ENCODE peak calls at places on chromosomes 6 and 20, in seven cellular contexts. H is SK-N-SH, U is GM23338, V is K562, R is HCT116, F is GM12878, I is HepG2. C is an unnamed sample.

GRCh38 chr20:43751167-43752050 is 24.6 kb upstream of the GTSF1L start:
- DNase-seq in H (no peak), U (no peak), V (no peak), R (no peak), F (peak; percentile 99), I (no peak), C (no peak)

GRCh38 chr6:3325210-3325609 is 66.5 kb downstream of the PSMG4 start:
- DNase-seq in H (peak; percentile 61), U (no peak), V (no peak), R (no peak), F (no peak), I (no peak), C (no peak)

GRCh38 chr6:13484138-13484708 is 3.2 kb downstream of the GFOD1 start:
- DNase-seq in H (no peak), U (no peak), V (peak; percentile 45), R (no peak), F (no peak), I (peak; percentile 84), C (no peak)

GRCh38 chr6:74073429-74073828 is 377.4 kb downstream of the CD109 start:
- DNase-seq in H (no peak), U (no peak), V (no peak), R (peak; percentile 19), F (no peak), I (no peak), C (no peak)

GRCh38 chr6:968791-969190 is 275.9 kb upstream of the EXOC2 start:
- DNase-seq in H (no peak), U (no peak), V (no peak), R (no peak), F (no peak), I (no peak), C (no peak)

GRCh38 chr6:130381459-130382380 is 15.9 kb downstream of the TMEM200A start:
- DNase-seq in H (no peak), U (no peak), V (no peak), R (no peak), F (no peak), I (no peak), C (no peak)

GRCh38 chr6:25175216-25175615 is 104.0 kb upstream of the CARMIL1 start:
- DNase-seq in H (no peak), U (no peak), V (no peak), R (no peak), F (no peak), I (no peak), C (no peak)

GRCh38 chr6:14796974-14797762 is 448.7 kb upstream of the JARID2 start:
- DNase-seq in H (no peak), U (no peak), V (peak; percentile 39), R (no peak), F (no peak), I (no peak), C (no peak)

GRCh38 chr6:168180548-168181011 is 101.6 kb upstream of the FRMD1 start:
- DNase-seq in H (no peak), U (peak; percentile 35), V (no peak), R (no peak), F (peak; percentile 2), I (no peak), C (no peak)

GRCh38 chr6:44289726-44290125 is 19.5 kb downstream of the TMEM151B start:
- DNase-seq in H (peak; percentile 52), U (no peak), V (no peak), R (no peak), F (no peak), I (no peak), C (no peak)

GRCh38 chr6:136921936-136922679 is at the start of gene SLC35D3:
- DNase-seq in H (peak; percentile 86), U (peak; percentile 52), V (no peak), R (no peak), F (no peak), I (no peak), C (no peak)

GRCh38 chr6:37620519-37620918 is 77.2 kb downstream of the MDGA1 start:
- DNase-seq in H (no peak), U (no peak), V (no peak), R (no peak), F (no peak), I (peak; percentile 73), C (no peak)

GRCh38 chr6:113476937-113477839 is 380.0 kb upstream of the MARCKS start:
- DNase-seq in H (no peak), U (no peak), V (no peak), R (no peak), F (no peak), I (no peak), C (no peak)

GRCh38 chr6:39228992-39229767 is at the start of gene KCNK5:
- DNase-seq in H (peak; percentile 96), U (peak; percentile 95), V (peak; percentile 98), R (peak; percentile 73), F (no peak), I (peak; percentile 13), C (no peak)

GRCh38 chr6:12767016-12767415 is 50.4 kb downstream of the PHACTR1 start:
- DNase-seq in H (no peak), U (no peak), V (no peak), R (no peak), F (no peak), I (no peak), C (no peak)

GRCh38 chr6:106973841-106974336 is 640 bp downstream of the CD24 start:
- DNase-seq in H (no peak), U (peak; percentile 32), V (no peak), R (no peak), F (no peak), I (no peak), C (no peak)

GRCh38 chr6:150541587-150541986 is 58.1 kb upstream of the PLEKHG1 start:
- DNase-seq in H (no peak), U (no peak), V (no peak), R (no peak), F (no peak), I (peak; percentile 9), C (no peak)

GRCh38 chr6:168040856-168041496 is 38.0 kb downstream of the FRMD1 start:
- DNase-seq in H (no peak), U (no peak), V (no peak), R (no peak), F (no peak), I (no peak), C (no peak)

GRCh38 chr6:74066168-74066871 is 370.3 kb downstream of the CD109 start:
- DNase-seq in H (no peak), U (no peak), V (no peak), R (no peak), F (no peak), I (no peak), C (no peak)

GRCh38 chr6:88982720-88983119 is 19.3 kb upstream of the RNGTT start:
- DNase-seq in H (peak; percentile 52), U (peak; percentile 78), V (peak; percentile 60), R (peak; percentile 57), F (peak; percentile 19), I (peak; percentile 55), C (peak; percentile 48)

GRCh38 chr6:152863618-152864326 is 113.2 kb downstream of the VIP start:
- DNase-seq in H (peak; percentile 36), U (peak; percentile 84), V (peak; percentile 88), R (peak; percentile 65), F (peak; percentile 8), I (peak; percentile 74), C (peak; percentile 43)

GRCh38 chr6:91273729-91274128 is 686.9 kb upstream of the MAP3K7 start:
- DNase-seq in H (no peak), U (no peak), V (no peak), R (no peak), F (no peak), I (no peak), C (no peak)

GRCh38 chr20:38167851-38168760 is 3.0 kb upstream of the TGM2 start:
- DNase-seq in H (no peak), U (peak; percentile 56), V (no peak), R (no peak), F (no peak), I (peak; percentile 92), C (no peak)
- TF ChIP-seq POLR2AphosphoS5 in H (peak; percentile 69), U (no peak), V (no peak), R (no peak), F (no peak), I (no peak), C (no peak)

DNA sequence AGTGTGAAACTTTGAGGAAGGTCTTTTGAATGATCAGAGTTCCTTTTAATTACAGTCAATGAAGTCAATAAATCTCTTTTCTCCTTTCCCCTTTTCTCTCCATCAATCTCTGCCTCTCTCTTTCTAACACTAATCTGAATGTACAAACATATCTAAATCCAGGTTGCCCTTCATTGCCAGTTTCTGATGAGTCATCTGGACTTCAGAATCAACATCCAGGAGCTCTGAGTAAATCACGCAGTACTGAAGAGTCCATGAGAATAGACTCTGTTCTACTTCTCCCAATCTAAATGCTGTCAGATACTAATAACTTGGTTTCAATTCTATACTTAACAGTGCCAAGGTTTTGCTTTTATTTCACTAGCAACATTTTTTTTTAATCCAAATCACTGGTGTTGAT is 238.7 kb upstream of the THEMIS start:
- DNase-seq in H (no peak), U (no peak), V (no peak), R (no peak), F (no peak), I (peak; percentile 73), C (peak; percentile 7)
- TF ChIP-seq REST in H (no peak), U (no peak), V (no peak), R (no peak), F (no peak), I (no peak), C (no peak)

DNA sequence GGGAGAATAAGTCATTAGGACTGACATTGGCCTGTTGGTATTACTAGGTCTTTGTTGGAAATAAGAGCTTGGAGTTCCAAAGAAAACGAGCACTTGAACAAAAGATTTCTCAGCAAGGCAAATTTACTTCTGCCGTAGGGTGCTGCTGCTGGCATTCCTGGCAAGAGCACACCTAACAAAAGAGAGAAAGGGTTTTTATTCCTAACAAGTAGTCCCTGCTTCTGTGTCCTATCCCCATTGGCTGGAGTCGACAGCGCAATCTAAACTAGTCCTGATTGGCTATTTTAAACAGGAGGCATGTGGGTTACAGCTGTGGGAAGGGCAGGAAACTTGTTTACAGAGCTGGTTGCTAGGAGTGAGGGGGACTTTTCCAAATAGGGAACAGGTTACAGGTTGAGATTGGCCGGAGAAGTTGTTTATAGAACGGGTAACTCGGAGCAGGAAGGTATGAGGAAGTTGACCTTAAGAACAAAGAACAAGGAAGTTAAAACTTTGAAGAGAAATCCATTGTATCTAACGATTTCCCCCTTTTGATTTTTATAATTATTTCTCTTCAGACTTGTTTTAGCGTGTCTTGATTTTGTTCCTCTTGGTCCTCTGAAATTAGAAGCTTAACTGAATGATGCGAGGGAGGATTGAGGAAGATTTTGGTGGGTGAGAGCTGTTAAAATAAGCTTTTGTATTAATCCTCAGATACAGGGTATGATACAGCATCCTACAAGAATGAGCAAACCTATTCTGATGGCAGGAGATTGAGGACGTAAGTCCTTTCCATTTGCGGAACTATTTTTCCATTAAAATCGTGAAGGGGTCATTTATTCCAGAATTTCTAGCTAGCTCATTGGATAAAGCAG is 3.4 kb upstream of the ZNFX1 start:
- DNase-seq in H (no peak), U (peak; percentile 78), V (peak; percentile 64), R (no peak), F (no peak), I (peak; percentile 90), C (no peak)
- H3K4me1 ChIP-seq in H (peaks cover 13% of the 10 kb centered on the region), U (peaks cover 41% of the 10 kb centered on the region), V (peaks cover 36% of the 10 kb centered on the region), R (peaks cover 33% of the 10 kb centered on the region), F (peaks cover 5% of the 10 kb centered on the region), I (peaks cover 71% of the 10 kb centered on the region), C (peaks cover 43% of the 10 kb centered on the region)

DNA sequence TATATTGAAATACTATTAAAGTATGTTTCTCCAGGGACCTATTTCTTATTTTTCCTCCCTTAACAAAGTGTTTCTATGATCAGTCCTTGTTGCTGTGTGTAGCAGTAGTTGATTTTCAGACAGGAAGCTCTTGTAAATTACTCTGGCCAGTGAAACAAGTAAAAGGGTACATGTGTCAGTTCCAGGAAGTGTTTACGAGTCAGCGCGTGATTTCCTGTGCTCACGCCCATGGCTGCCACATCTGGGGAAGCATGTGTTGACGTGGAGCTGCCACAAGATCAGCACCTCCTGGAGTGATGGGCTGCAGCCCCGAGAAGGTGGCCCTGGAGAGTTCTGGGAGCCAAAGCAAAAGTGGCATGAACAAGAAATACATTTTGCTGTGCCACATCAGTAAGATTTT is 38.6 kb upstream of the GGTLC1 start:
- DNase-seq in H (no peak), U (no peak), V (peak; percentile 1), R (no peak), F (peak; percentile 2), I (no peak), C (no peak)
- TF ChIP-seq POLR2AphosphoS5 in H (no peak), U (no peak), V (no peak), R (no peak), F (no peak), I (no peak), C (no peak)